ENCODE peak calls at places on chromosome 19, in six cellular contexts. H, B, M, R, P and U are unnamed samples.

GRCh38 chr19:334296-335071 is 10.1 kb downstream of the MIER2 start:
- DNase-seq in H (no peak), B (no peak), M (no peak), R (no peak), P (no peak), U (no peak)

GRCh38 chr19:11693505-11694499 is 44.9 kb downstream of the ZNF823 start:
- DNase-seq in H (no peak), B (no peak), M (peak), R (no peak), P (peak), U (no peak)

GRCh38 chr19:35566738-35567137 is 3.3 kb upstream of the ATP4A start:
- DNase-seq in H (no peak), B (no peak), M (no peak), R (no peak), P (no peak), U (no peak)

GRCh38 chr19:18093439-18094161 is 4.0 kb upstream of the MAST3 start:
- DNase-seq in H (no peak), B (no peak), M (peak), R (no peak), P (peak), U (no peak)

GRCh38 chr19:944171-944567 is 18.3 kb downstream of the ARID3A start:
- DNase-seq in H (no peak), B (no peak), M (no peak), R (no peak), P (peak), U (no peak)

GRCh38 chr19:17296278-17296677 is 6.9 kb downstream of the ABHD8 start:
- DNase-seq in H (no peak), B (peak), M (no peak), R (no peak), P (peak), U (no peak)

GRCh38 chr19:3368848-3369336 is 2.5 kb downstream of the NFIC start:
- DNase-seq in H (no peak), B (no peak), M (no peak), R (no peak), P (no peak), U (no peak)

GRCh38 chr19:12891553-12892021 is 627 bp downstream of the GCDH start:
- DNase-seq in H (no peak), B (no peak), M (no peak), R (no peak), P (no peak), U (no peak)

DNA sequence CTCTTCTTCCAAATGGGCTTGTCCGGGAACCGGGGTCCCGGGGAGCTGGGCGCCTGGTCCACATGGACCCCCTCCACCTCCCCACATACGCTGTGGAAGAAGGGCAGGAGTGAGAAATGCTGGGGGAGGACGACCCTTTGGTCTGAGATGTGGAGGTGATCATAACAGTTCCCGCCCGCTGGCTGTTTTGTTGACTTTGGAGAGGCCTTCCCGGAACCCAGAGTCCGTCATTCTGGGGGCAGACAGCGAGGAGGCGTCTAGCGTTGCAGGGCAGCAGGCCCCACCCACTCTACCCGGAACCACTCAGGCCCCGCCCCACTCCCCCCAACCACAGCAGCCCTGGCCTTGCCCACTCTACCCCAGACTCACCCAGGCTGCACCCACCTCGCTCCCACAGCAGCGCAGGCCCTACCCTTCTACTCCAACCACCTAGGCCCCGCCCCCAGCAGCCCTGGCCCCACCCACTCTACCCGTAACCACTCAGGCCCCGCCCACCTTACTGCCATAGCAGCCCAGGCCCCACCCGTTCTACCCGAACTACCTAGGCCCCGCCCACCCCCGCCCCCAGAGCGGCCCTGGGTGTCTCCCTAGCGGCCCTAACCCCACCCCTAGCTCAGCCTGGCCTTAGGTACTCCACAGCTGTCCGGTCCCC is 7.1 kb downstream of the GPR108 start:
- DNase-seq in H (no peak), B (no peak), M (no peak), R (no peak), P (peak), U (peak)
- TF ChIP-seq POLR2AphosphoS5 in H (no peak), B (no peak), M (no peak), R (no peak), P (no peak), U (no peak)

DNA sequence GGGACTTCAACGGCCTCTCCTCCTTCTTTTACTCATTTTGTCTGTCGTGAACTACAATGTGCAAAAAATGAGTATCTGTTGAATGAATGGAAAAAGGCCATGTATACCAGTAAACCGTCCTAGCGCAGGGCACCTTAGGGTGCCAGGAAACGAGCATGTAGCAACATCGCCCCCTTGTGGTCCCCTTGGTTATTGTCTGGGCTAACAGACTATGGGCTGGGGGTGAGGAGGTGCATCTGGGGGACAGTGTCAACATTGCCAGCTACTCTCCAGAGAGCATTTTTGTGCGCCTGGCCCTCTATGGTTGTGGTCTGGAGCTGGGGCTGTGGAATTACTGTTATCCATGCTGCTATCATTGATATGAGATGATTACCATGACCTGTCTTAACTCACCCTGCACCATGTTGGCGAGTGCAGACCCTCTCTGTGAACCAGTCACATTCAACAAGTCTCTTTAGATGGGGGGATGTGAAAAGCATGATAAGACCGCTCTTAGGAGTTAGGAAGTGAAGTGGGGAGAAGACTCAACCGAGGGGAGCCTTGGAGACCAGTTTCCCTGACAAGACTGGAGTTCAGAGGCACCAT is 22.8 kb upstream of the SIGLEC11 start:
- DNase-seq in H (no peak), B (peak), M (peak), R (no peak), P (peak), U (peak)
- TF ChIP-seq POLR2AphosphoS5 in H (no peak), B (peak), M (no peak), R (no peak), P (no peak), U (no peak)

GRCh38 chr19:45113628-45114027 is 20.6 kb downstream of the PPP1R37 start:
- DNase-seq in H (no peak), B (no peak), M (no peak), R (peak), P (no peak), U (no peak)
- TF ChIP-seq POLR2AphosphoS5 in H (no peak), B (no peak), M (no peak), R (no peak), P (no peak), U (no peak)

DNA sequence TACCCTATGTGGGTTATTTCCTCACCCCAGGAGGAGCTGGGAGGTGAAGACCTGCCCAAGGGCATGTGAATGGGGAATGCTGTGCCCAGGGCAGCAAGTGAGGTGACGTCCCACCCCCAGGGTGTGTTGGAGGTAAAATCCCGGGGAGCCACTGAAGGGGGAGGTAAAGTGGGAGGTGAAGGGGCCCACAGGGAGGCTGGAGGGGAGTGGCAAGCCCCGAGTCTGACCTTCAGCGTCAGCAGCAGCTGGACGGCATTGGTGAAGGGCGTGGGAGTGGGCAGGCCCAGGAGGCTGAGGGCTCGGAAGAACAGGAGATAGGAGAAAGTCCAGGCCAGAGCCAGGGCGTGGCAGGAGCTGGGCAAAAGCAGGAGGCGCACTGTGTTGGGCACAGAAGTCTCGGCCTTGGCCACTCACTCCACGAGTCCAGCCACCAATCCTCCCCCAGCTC is 2.4 kb downstream of the MBOAT7 start:
- DNase-seq in H (no peak), B (no peak), M (no peak), R (no peak), P (no peak), U (no peak)
- TF ChIP-seq POLR2AphosphoS5 in H (no peak), B (no peak), M (no peak), R (no peak), P (no peak), U (no peak)

GRCh38 chr19:2063824-2064223 is 12.8 kb upstream of the MKNK2 start:
- DNase-seq in H (no peak), B (no peak), M (no peak), R (no peak), P (no peak), U (no peak)

GRCh38 chr19:2062770-2063169 is 11.7 kb upstream of the MKNK2 start:
- DNase-seq in H (no peak), B (no peak), M (no peak), R (no peak), P (no peak), U (no peak)

GRCh38 chr19:2064395-2064787 is 13.3 kb upstream of the MKNK2 start:
- DNase-seq in H (no peak), B (no peak), M (no peak), R (no peak), P (no peak), U (no peak)

GRCh38 chr19:2061936-2062729 is 11.1 kb upstream of the MKNK2 start:
- DNase-seq in H (no peak), B (no peak), M (no peak), R (no peak), P (no peak), U (no peak)

DNA sequence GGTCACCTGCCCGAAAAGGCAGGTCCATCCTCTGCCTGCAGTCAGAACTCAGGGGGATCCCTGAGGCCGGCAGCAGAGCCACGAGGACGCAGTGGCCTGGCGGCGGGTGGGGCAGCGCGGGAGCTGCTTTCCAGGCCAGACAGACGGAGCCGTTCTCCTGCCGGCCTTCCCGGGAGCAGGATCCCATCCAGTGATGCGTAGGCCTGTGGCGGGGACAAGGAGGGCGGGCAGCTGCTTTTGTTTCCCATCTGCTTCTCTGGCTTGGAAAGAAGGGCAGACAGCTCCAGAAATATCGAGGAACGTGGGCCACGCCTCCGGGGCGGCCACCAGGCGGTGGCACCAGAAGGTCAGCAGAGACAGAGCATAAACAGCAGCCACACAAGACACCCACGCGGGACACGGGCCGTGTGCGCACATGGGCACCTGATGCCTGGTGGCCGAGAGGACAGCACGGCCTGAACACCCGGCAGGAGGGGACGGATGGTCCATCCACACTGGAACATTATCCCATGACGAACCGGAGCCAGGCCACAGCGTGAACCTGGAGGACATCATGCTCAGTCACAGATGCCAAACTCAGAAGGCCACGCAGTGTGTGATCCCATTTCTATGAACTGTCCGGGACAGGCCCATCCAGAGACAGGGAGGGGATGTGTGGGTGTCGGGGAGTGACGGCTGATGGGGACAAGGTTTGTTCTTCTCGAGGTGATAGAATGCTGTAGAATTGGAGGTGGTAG is 13.9 kb upstream of the MKNK2 start:
- DNase-seq in H (no peak), B (no peak), M (no peak), R (no peak), P (no peak), U (no peak)
- TF ChIP-seq POLR2AphosphoS5 in H (no peak), B (no peak), M (no peak), R (no peak), P (no peak), U (peak)